ENCODE peak calls at places on chromosomes 5 and 9, in five cellular contexts. W is astrocyte, H is cardiac muscle cell, L is OCI-LY7, S is tibial artery. A is an unnamed sample.

GRCh38 chr5:149151717-149152116 is 10.4 kb downstream of the ABLIM3 start:
- DNase-seq in H (peak), L (no peak), W (no peak), S (no peak), A (no peak)

GRCh38 chr5:172533058-172533398 is 78.7 kb upstream of the SH3PXD2B start:
- DNase-seq in L (no peak), H (no peak), W (no peak), S (no peak), A (no peak)

GRCh38 chr5:123083298-123083697 is 5.7 kb upstream of the PRDM6 start:
- DNase-seq in L (no peak), W (no peak), S (no peak), H (no peak), A (no peak)

GRCh38 chr9:31445960-31446359 is 938.5 kb upstream of the ACO1 start:
- DNase-seq in W (no peak), S (no peak), H (no peak), L (peak), A (no peak)

GRCh38 chr9:94065535-94065961 is 18.7 kb upstream of the PTPDC1 start:
- DNase-seq in H (peak), L (peak), S (peak), W (peak), A (peak)

GRCh38 chr5:128271859-128272446 is 188.4 kb downstream of the SLC12A2 start:
- DNase-seq in L (no peak), H (peak), S (no peak), W (peak), A (no peak)

GRCh38 chr9:126649477-126649876 is 35.7 kb downstream of the LMX1B start:
- DNase-seq in L (no peak), S (no peak), W (no peak), H (no peak), A (no peak)

GRCh38 chr9:24041294-24041693 is 215.3 kb upstream of the ELAVL2 start:
- DNase-seq in W (no peak), H (no peak), S (no peak), L (no peak), A (no peak)

GRCh38 chr5:20972419-20972925 is 984.5 kb upstream of the CDH18 start:
- DNase-seq in L (no peak), H (peak), S (no peak), W (peak), A (no peak)

DNA sequence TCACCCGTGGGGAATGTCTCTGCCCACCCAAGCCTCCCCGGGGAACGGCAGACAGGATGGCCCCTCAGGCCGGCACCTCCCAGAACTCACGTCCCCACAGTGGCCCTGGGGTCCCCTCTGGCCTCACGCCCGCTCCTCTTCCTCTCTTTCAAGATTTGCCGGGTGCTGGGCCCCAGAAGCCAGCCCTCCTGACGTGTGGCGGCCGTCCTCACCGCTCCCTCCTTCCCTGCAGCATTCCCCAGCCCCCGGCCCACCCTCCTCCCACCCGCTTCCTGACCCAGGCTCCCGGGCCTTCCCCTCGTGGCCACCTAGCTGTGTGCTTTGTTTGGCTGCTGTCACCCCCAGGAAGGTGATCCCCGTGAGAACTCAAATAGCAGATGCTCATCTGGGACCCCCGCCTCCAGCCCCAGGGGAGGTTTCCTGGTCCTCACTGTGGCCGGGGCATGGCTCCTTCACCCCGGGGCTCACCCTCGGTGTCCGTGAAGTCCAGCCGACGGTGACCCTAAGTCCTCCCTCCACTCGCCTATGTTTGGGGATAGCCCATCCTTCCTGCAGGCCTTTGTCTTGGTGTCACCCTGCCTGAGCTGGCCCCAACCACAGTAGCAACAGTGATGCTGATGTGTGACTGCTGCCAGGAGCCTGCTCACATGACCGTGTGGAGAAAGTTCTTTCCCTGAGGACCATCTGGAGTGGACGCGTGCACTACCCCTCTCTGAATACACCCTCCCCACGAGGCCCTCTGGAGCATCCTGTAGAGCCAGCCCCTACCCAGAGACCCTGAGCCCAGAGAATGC is 163.3 kb upstream of the IER5L start:
- DNase-seq in H (no peak), W (no peak), S (no peak), L (no peak), A (no peak)
- H3K27ac ChIP-seq in H (peak), W (no peak), S (no peak), L (no peak), A (peak)

GRCh38 chr9:121736964-121737462 is 85.6 kb downstream of the DAB2IP start:
- DNase-seq in S (peak), W (no peak), H (no peak), L (no peak), A (no peak)

GRCh38 chr9:121738969-121739368 is 87.5 kb downstream of the DAB2IP start:
- DNase-seq in W (peak), H (no peak), S (peak), L (no peak), A (peak)

GRCh38 chr9:121739971-121740370 is 88.5 kb downstream of the DAB2IP start:
- DNase-seq in W (no peak), H (no peak), L (no peak), S (no peak), A (no peak)

GRCh38 chr9:121737481-121737931 is 86.1 kb downstream of the DAB2IP start:
- DNase-seq in S (no peak), H (no peak), L (no peak), W (no peak), A (no peak)

GRCh38 chr9:121738391-121738790 is 87.0 kb downstream of the DAB2IP start:
- DNase-seq in L (peak), H (no peak), S (no peak), W (no peak), A (no peak)
- H3K27ac ChIP-seq in L (peak), H (no peak), S (peak), W (no peak), A (peak)

DNA sequence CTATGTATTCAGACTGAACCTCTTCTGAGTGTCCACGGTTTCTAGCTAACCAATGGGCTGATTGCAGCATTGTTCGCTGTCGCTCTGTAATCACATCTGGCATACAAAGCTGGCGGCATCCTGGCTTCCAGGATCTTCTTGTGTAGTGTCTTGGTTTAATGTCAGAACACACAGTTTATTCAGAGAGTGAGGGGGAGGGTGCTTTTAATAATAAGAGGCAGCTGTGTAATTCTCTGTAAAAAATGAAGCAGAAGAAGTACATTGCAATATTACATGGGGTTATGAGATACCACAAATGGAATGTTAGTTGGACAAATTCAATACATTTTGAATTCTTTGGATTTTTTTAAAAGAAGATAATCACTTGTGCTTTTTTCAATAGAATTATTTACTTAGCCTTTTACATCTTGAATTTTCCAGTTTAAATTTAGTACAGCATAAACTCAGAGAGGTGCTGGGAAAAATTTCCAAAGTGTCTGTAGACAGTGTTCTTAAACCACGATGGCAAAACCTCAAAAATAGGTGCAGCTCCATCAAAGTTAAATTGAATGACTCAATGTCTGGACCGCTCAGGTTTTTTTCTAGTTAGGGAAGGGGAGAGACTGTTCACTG is 206.0 kb downstream of the PCSK1 start:
- DNase-seq in H (peak), L (no peak), W (peak), S (peak), A (no peak)
- H3K27ac ChIP-seq in H (no peak), L (no peak), W (peak), S (peak), A (peak)

DNA sequence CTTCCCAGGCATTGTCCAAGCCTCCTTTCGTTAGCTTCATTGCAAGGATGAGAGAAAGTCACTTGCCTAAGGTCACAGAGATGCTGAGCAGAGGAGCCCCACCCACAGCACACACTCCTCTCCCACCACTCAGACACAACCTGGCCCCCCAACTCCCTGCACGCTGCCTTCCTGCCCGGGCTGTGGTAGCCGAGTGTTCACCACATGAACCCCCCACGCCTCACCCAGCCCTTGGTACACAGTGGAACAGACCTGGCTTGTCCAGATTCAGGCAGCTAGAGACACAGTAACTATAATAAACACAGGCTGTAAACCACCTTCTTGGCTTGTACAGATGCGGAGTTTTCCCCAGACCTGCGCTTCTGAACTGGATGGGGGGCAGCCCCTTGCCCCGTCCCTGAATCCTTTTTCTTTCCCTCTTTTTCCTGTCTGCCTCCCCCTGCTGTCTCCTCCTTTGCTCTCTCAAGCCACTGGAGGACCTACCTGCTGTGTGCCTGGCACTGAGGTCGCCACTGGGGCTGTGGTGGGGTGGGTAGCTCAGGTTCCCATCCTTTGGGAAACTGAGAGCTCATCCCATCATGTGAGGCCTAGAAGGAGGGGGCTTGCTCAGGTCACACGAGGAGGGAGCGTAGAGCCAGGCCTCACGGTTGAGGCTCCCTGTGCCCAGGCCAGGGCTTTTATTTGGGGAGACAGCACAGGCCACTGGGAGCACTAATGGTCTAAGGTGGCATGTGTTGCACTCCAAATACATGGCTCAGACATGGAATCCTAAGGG is 55.7 kb upstream of the SYNPO start:
- DNase-seq in H (no peak), W (no peak), L (no peak), S (no peak), A (no peak)
- H3K27ac ChIP-seq in H (no peak), W (no peak), L (no peak), S (no peak), A (no peak)

GRCh38 chr5:9082996-9083395 is 462.9 kb downstream of the SEMA5A start:
- DNase-seq in S (no peak), H (peak), L (no peak), W (no peak), A (no peak)
- H3K27ac ChIP-seq in S (no peak), H (no peak), L (no peak), W (no peak), A (no peak)

GRCh38 chr5:60455589-60455988 is 244.4 kb downstream of the DEPDC1B start:
- DNase-seq in H (no peak), W (no peak), L (no peak), S (no peak), A (no peak)

GRCh38 chr5:60463179-60463868 is 236.6 kb downstream of the DEPDC1B start:
- DNase-seq in W (peak), H (peak), S (no peak), L (no peak), A (no peak)

GRCh38 chr5:60457256-60457655 is 242.7 kb downstream of the DEPDC1B start:
- DNase-seq in L (no peak), S (no peak), W (no peak), H (peak), A (no peak)

GRCh38 chr5:60453186-60453976 is 246.6 kb downstream of the DEPDC1B start:
- DNase-seq in H (no peak), S (no peak), W (no peak), L (no peak), A (no peak)

GRCh38 chr5:60458669-60459068 is 241.3 kb downstream of the DEPDC1B start:
- DNase-seq in S (no peak), W (no peak), H (no peak), L (no peak), A (no peak)
- H3K27ac ChIP-seq in S (no peak), W (no peak), H (no peak), L (no peak), A (no peak)

GRCh38 chr9:136085815-136086212 is 9.3 kb downstream of the NACC2 start:
- DNase-seq in L (no peak), S (peak), W (no peak), H (no peak), A (no peak)
- H3K27ac ChIP-seq in L (no peak), S (peak), W (no peak), H (no peak), A (peak)

GRCh38 chr5:157157492-157157891 is 8.6 kb downstream of the GARIN3 start:
- DNase-seq in H (no peak), W (no peak), L (no peak), S (no peak), A (no peak)

GRCh38 chr5:157160001-157160400 is 6.1 kb downstream of the GARIN3 start:
- DNase-seq in S (no peak), L (no peak), H (no peak), W (no peak), A (no peak)

GRCh38 chr5:157161996-157162395 is 4.1 kb downstream of the GARIN3 start:
- DNase-seq in L (no peak), W (no peak), S (no peak), H (no peak), A (no peak)

GRCh38 chr5:157162919-157163510 is 3.0 kb downstream of the GARIN3 start:
- DNase-seq in H (no peak), L (no peak), S (no peak), W (no peak), A (no peak)

GRCh38 chr5:157159209-157159751 is 6.8 kb downstream of the GARIN3 start:
- DNase-seq in S (no peak), L (no peak), W (no peak), H (no peak), A (no peak)
- H3K27ac ChIP-seq in S (no peak), L (no peak), W (no peak), H (no peak), A (no peak)

GRCh38 chr5:130471-131175 is 38.7 kb downstream of the PLEKHG4B start:
- DNase-seq in S (no peak), W (peak), H (peak), L (no peak), A (no peak)
- H3K27ac ChIP-seq in S (no peak), W (peak), H (peak), L (no peak), A (no peak)